ENCODE peak calls at places on chromosomes 1 and 21, in four cellular contexts. M, P, R and S are unnamed samples.

GRCh38 chr1:170145691-170146676 is at the start of gene NTMT2:
- DNase-seq in M (no peak), P (no peak), R (peak; percentile 24), S (no peak)

GRCh38 chr1:193553562-193553961 is 367.1 kb upstream of the B3GALT2 start:
- DNase-seq in R (no peak), P (no peak), M (no peak), S (no peak)

GRCh38 chr21:41418956-41419680 is 6.9 kb upstream of the MX1 start:
- DNase-seq in M (no peak), P (no peak), R (no peak), S (no peak)

GRCh38 chr21:43836616-43837015 is 28.4 kb upstream of the AGPAT3 start:
- DNase-seq in P (no peak), M (no peak), R (no peak), S (no peak)

GRCh38 chr1:232830661-232831060 is 25.4 kb downstream of the MAP10 start:
- DNase-seq in M (no peak), P (no peak), R (no peak), S (no peak)

GRCh38 chr1:179351281-179351680 is 14.5 kb upstream of the AXDND1 start:
- DNase-seq in P (no peak), R (peak; percentile 11), M (no peak), S (no peak)

GRCh38 chr21:39644069-39644468 is 31.3 kb downstream of the B3GALT5 start:
- DNase-seq in R (no peak), P (no peak), M (no peak), S (no peak)

GRCh38 chr1:154176341-154176740 is 15.6 kb downstream of the TPM3 start:
- DNase-seq in M (no peak), P (no peak), R (peak; percentile 89), S (no peak)

GRCh38 chr21:45382698-45383000 is 22.3 kb upstream of the COL18A1 start:
- DNase-seq in P (no peak), M (no peak), R (no peak), S (peak; percentile 2)

GRCh38 chr1:82388679-82389078 is 587.9 kb downstream of the ADGRL2 start:
- DNase-seq in R (peak; percentile 4), P (no peak), M (no peak), S (peak; percentile 45)

GRCh38 chr1:23960291-23960718 is 677 bp downstream of the PNRC2 start:
- DNase-seq in M (no peak), R (peak; percentile 48), P (no peak), S (no peak)

GRCh38 chr21:14754682-14755081 is 208.6 kb upstream of the SAMSN1 start:
- DNase-seq in M (no peak), R (no peak), P (no peak), S (no peak)

GRCh38 chr1:115170972-115171392 is 81.7 kb upstream of the TSPAN2 start:
- DNase-seq in M (no peak), P (no peak), R (peak; percentile 68), S (no peak)

GRCh38 chr1:99645699-99646531 is at the start of gene PALMD:
- DNase-seq in P (no peak), R (no peak), M (no peak), S (no peak)

GRCh38 chr1:40956397-40956796 is 23.1 kb upstream of the CTPS1 start:
- DNase-seq in P (no peak), M (peak; percentile 28), R (no peak), S (no peak)

GRCh38 chr1:177983824-177984528 is 14.1 kb upstream of the SEC16B start:
- DNase-seq in P (no peak), M (no peak), R (peak; percentile 96), S (no peak)

DNA sequence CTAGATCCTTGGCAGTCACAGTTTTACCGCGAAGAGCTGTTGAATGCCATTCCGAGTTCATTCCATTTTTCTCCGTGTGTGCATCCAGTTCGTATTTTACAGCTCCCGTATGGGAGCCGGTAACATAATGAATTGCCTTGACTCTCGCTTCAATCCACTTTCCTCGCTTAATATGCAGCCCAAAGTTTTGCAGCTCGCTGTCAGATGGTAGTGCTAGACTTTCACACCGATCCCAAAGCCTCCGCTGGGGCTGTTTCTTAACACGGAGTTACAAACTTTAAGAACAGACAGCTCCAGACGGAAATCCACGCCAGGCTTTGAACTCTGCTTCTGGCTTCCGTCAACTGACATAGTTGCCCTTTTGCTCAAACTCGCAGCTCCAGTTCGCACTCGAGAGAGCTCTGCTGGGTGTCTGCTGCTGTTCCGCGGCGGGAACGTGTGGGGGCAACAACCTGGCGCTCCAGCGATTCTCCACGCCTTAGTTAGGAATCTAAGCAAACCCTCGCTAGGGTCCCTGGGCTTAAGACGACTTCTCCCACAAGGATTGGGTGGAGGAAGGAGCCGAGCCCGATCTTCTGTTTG is 3.5 kb upstream of the ARID1A start:
- DNase-seq in R (peak; percentile 96), M (peak; percentile 98), P (peak; percentile 62), S (peak; percentile 62)
- TF ChIP-seq CTCF in R (peak; percentile 30), M (no peak), P (no peak), S (no peak)

GRCh38 chr1:16366722-16367257 is at the start of gene SZRD1:
- DNase-seq in P (peak; percentile 96), R (peak; percentile 100), M (peak; percentile 99), S (peak; percentile 91)

GRCh38 chr1:16369821-16370220 is 2.8 kb downstream of the SZRD1 start:
- DNase-seq in R (no peak), P (no peak), M (no peak), S (no peak)

GRCh38 chr1:16371725-16372124 is 4.7 kb downstream of the SZRD1 start:
- DNase-seq in M (peak; percentile 52), P (no peak), R (peak; percentile 76), S (no peak)

GRCh38 chr1:16367968-16368910 is 1.2 kb downstream of the SZRD1 start:
- DNase-seq in M (peak; percentile 21), P (no peak), R (peak; percentile 42), S (no peak)

DNA sequence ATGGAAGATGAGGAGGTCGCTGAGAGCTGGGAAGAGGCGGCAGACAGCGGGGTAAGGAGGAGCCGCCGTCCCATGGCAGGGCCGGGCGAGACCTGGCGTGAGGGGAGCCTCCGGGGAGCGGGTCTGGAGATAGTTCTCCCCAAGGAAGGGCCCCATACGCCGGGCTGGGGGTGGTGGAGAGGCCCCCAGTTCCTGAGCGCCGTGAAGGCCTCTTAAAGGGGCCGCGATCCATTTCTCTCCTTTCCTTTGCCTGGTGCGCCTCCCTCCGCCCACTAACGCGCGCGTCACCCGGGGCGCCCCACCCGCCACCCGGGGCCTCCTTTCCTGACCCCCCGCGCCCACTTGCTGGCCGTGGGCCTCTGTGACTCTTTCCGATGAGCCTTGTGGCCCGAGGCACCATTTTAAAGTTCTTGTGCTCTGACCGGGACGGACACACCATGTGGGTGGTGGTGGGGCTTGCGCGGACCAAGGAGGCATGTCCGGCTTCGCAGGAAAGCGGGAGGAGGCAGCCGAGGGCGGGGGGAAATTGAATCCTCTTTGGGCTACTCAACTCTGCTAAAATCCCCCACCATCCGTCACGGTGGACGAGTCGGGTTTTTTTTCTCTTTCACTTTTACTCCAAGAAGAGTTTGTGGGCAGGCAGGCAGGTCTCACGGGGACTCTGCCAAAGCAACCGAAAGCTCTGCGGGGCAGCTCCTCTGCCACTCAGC is 371 bp downstream of the SZRD1 start:
- DNase-seq in R (peak; percentile 89), M (peak; percentile 84), P (peak; percentile 68), S (peak; percentile 44)
- TF ChIP-seq CTCF in R (no peak), M (no peak), P (peak; percentile 8), S (no peak)

DNA sequence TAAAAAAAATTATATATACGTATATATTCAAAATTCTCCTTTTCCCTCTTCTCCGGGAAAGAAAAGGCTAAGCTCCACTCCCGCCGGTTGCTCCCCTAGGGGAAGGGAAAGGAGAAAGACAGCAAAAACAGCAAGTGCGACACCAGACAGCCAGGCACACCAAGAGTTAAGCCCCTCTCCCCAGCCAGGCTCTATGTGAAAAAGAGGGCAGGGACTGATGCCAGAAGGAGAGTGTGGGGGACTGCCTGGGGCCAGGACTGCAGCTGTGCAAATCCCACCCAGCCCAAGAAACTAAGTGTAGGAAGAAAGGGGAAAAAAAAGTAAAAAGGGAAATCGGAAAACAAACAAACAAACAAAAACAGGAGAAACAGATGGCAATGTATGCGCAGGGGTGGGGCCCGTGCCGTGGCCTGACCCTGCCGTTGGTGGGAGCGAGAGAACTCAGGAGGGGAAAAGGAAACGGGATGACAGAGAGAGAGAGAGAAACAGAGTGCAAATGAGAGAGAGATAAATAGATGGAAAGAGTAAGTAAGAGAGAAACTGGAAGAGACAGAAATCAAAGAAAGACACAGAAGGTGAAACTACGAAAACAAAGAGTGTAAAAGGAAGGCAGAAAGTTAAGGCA is 27.6 kb upstream of the FMO1 start:
- DNase-seq in P (no peak), R (peak; percentile 88), M (no peak), S (peak; percentile 24)
- TF ChIP-seq CTCF in P (no peak), R (no peak), M (no peak), S (no peak)

GRCh38 chr1:111515291-111516007 is 12.0 kb upstream of the ADORA3 start:
- DNase-seq in P (no peak), R (peak; percentile 65), M (peak; percentile 67), S (no peak)
- TF ChIP-seq CTCF in P (no peak), R (no peak), M (no peak), S (no peak)

GRCh38 chr1:54800041-54800898 is 853 bp downstream of the TTC22 start:
- DNase-seq in M (no peak), P (no peak), R (no peak), S (no peak)
- TF ChIP-seq CTCF in M (no peak), P (no peak), R (no peak), S (no peak)

GRCh38 chr1:70963374-70963773 is 84.2 kb downstream of the PTGER3 start:
- DNase-seq in R (no peak), M (no peak), P (no peak), S (no peak)
- TF ChIP-seq CTCF in R (no peak), M (no peak), P (no peak), S (no peak)

DNA sequence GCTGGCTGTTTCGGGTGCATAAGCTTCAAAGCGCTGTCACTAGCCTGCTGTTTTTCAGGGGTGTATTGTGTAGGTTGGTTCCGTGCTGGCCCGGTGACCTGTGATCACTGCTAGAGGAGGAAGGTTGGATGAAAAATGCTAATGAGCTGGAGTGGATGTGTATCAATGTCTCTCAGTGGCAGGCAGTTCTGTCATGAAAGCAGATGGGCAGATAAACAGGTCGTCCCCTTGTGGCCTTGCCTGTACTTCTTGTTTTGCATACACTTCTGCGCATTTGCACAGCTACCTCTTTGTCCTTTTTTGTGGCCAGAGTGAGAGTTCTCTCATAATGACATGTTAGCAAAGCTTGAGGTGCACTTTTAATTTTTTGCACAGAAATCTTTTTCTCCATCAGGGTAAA is 2.9 kb downstream of the SELENON start:
- DNase-seq in M (no peak), R (no peak), P (no peak), S (no peak)
- TF ChIP-seq CTCF in M (no peak), R (no peak), P (no peak), S (no peak)

DNA sequence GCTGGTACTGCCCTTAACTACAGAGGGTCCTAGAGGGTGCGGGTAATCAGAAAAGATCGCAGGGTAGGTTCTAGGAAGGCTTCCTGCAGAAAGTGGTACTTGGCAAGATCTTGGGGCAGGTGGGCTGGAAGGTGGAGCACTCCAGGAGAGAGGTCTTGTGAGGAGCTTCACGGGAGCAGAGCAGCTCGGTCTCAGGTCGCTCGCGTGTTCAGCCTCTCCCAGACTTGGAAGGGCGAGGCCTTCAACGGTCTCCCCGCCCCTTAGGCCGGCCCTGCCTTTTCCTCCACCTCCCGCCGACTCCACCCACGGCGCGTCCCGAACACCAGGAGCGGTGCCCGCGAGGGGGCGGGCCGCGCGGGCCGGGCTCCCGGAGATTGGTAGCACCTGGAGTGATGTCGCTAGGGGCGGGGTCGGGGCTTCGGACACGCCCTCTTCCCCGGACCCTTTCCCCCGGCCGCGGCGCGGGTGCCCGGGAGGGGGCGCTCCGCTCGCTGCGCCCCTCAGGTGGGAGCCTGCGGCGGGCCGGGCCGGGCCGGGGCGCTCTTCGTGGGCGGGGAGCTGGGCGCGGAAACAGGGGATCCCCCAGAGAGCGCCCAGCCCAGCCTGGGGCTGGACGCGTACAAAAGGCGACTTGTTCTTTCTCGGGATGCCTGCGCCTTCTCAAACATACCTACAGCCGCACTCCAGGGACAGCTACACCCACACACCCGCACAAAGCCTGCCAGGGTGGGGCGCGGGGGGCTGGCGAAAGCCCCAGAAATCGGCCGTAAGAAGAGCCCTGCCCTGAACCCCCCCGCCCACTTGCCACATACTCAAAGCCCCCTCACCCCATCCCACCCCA is 35.5 kb downstream of the AHDC1 start:
- DNase-seq in P (peak; percentile 95), R (peak; percentile 96), M (peak; percentile 95), S (peak; percentile 94)
- TF ChIP-seq CTCF in P (peak; percentile 82), R (peak; percentile 50), M (peak; percentile 47), S (peak; percentile 71)